ENCODE peak calls at places on chromosomes 4 and X, in six cellular contexts. Y is HCT116, S is HepG2, F is GM12878, A is K562, V is H1. E is an unnamed sample.

GRCh38 chr4:122798101-122798500 is 28.5 kb upstream of the FGF2 start:
- DNase-seq in Y (no peak), S (peak), F (no peak), A (peak), V (no peak), E (peak)

GRCh38 chrX:45077748-45078424 is 122.8 kb downstream of the DIPK2B start:
- DNase-seq in Y (no peak), S (no peak), F (peak), A (no peak), V (no peak), E (no peak)

GRCh38 chrX:8820910-8821527 is 19.8 kb upstream of the FAM9A start:
- DNase-seq in Y (no peak), S (no peak), F (no peak), A (no peak), V (peak), E (peak)

GRCh38 chr4:108906006-108906405 is 143.2 kb upstream of the ETNPPL start:
- DNase-seq in Y (no peak), S (no peak), F (no peak), A (no peak), V (no peak), E (no peak)

GRCh38 chrX:14064632-14065432 is 35.1 kb upstream of the GEMIN8 start:
- DNase-seq in Y (peak), S (no peak), F (no peak), A (peak), V (no peak), E (peak)

GRCh38 chr4:112836895-112837294 is 200.0 kb downstream of the LARP7 start:
- DNase-seq in Y (no peak), S (no peak), F (no peak), A (no peak), V (no peak), E (no peak)

GRCh38 chr4:169744601-169745000 is 13.1 kb downstream of the HPF1 start:
- DNase-seq in Y (no peak), S (no peak), F (no peak), A (no peak), V (no peak), E (no peak)

GRCh38 chrX:14362731-14363130 is 166.6 kb upstream of the GLRA2 start:
- DNase-seq in Y (no peak), S (no peak), F (no peak), A (no peak), V (no peak), E (no peak)

GRCh38 chr4:38565271-38566199 is 98.5 kb upstream of the KLF3 start:
- DNase-seq in Y (no peak), S (no peak), F (no peak), A (peak), V (no peak), E (peak)

GRCh38 chr4:169963998-169964397 is 62.2 kb downstream of the MFAP3L start:
- DNase-seq in Y (no peak), S (no peak), F (no peak), A (no peak), V (no peak), E (no peak)

GRCh38 chr4:183797445-183798248 is 107.5 kb upstream of the STOX2 start:
- DNase-seq in Y (no peak), S (no peak), F (no peak), A (no peak), V (no peak), E (no peak)

GRCh38 chr4:35565640-35566039 is 678.7 kb downstream of the ARAP2 start:
- DNase-seq in Y (no peak), S (no peak), F (no peak), A (no peak), V (no peak), E (no peak)

GRCh38 chr4:169361741-169362140 is 91.0 kb upstream of the SH3RF1 start:
- DNase-seq in Y (no peak), S (no peak), F (no peak), A (no peak), V (no peak), E (no peak)

GRCh38 chrX:74781507-74782034 is 143.7 kb downstream of the NEXMIF start:
- DNase-seq in Y (no peak), S (no peak), F (peak), A (no peak), V (no peak), E (no peak)

GRCh38 chr4:3196670-3197359 is 52.1 kb upstream of the MSANTD1 start:
- DNase-seq in Y (no peak), S (no peak), F (no peak), A (no peak), V (no peak), E (no peak)

GRCh38 chrX:74465424-74465823 is 44.1 kb downstream of the SLC16A2 start:
- DNase-seq in Y (no peak), S (no peak), F (no peak), A (no peak), V (no peak), E (peak)

DNA sequence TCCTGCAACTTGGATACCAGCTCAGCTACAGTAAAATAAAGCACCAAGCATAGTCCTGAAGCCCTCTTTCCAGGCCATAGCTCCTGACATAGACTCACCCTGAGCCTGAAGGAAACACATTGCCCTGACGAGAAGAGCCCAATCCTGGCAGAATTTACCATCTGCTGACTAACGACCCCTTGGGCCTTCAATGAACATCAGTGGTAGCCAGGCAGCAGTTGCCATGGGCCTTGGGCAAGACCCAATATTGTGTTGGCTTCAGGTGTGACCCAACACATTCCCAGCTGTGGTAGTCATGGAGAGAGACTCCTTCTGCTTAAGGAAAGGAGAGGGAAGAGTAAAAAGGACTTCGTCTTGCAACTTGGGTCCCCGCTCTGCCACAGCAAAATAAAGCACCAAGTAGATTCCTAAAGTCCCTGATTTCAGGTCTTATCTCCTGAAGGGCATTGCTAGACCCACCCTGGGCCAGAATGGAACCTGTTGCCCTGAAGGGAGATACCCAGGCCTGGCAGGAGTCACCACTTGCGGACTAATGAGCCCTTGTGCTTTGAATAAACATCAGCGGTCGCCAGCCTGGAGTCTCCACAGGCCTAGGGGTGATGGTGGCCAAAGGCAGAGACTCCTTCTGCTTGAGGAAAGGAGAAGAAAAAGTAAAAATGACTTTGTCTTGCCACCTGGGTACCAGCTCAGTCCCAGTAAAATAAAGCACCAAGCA is 902.6 kb downstream of the C4orf33 start:
- DNase-seq in Y (no peak), S (no peak), F (no peak), A (no peak), V (no peak), E (no peak)
- TF ChIP-seq CEBPB in Y (no peak), S (no peak), F (no peak), A (no peak), V (no peak), E (no peak)

GRCh38 chrX:106611682-106612402 is at the start of gene RADX:
- DNase-seq in Y (peak), S (peak), F (peak), A (peak), V (peak), E (peak)
- H3K9ac ChIP-seq in Y (peak), S (peak), F (peak), A (no peak), V (peak), E (peak)

GRCh38 chr4:162836773-162837172 is 329.9 kb downstream of the NAF1 start:
- DNase-seq in Y (no peak), S (no peak), F (no peak), A (no peak), V (no peak), E (no peak)
- TF ChIP-seq CEBPB in Y (no peak), S (no peak), F (no peak), A (no peak), V (no peak), E (no peak)

GRCh38 chr4:20512053-20512810 is 188.0 kb upstream of the PACRGL start:
- DNase-seq in Y (no peak), S (no peak), F (no peak), A (peak), V (no peak), E (no peak)
- H3K9ac ChIP-seq in Y (no peak), S (no peak), F (no peak), A (no peak), V (no peak), E (no peak)

DNA sequence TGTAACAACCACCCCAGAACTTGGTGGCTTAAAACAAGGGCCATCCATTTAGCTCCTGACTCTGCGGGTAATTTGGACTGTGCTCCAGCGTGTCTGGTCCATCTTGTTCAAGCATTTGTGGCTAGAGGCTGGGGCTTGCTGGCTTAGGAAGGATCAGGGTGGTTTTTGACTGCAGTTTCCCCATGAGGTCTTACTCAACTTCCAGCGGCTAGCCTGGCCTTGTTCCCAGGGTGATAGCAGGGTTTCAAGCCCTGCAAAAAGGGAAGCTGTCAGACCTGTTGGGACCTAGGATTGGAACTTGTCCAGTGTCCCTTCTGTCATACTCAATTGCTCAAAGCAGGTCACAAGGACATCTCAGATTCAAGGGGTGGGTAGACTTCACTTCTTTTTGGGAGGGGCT is 205.9 kb downstream of the STIM2 start:
- DNase-seq in Y (no peak), S (no peak), F (no peak), A (no peak), V (no peak), E (no peak)
- TF ChIP-seq CEBPB in Y (no peak), S (no peak), F (no peak), A (no peak), V (no peak), E (no peak)

GRCh38 chr4:5472166-5472565 is 236.2 kb downstream of the EVC2 start:
- DNase-seq in Y (no peak), S (no peak), F (no peak), A (no peak), V (no peak), E (no peak)
- H3K9ac ChIP-seq in Y (no peak), S (no peak), F (no peak), A (no peak), V (no peak), E (no peak)

GRCh38 chrX:18828832-18829404 is 121.5 kb downstream of the PPEF1 start:
- DNase-seq in Y (no peak), S (peak), F (no peak), A (peak), V (no peak), E (no peak)

GRCh38 chrX:18833071-18833731 is 125.8 kb downstream of the PPEF1 start:
- DNase-seq in Y (no peak), S (no peak), F (no peak), A (no peak), V (no peak), E (peak)
- TF ChIP-seq CEBPB in Y (no peak), S (no peak), F (no peak), A (no peak), V (no peak), E (no peak)

GRCh38 chr4:43343298-43343697 is 450.8 kb downstream of the GRXCR1 start:
- DNase-seq in Y (no peak), S (no peak), F (no peak), A (no peak), V (no peak), E (no peak)

GRCh38 chr4:43337707-43338106 is 445.2 kb downstream of the GRXCR1 start:
- DNase-seq in Y (no peak), S (no peak), F (no peak), A (no peak), V (no peak), E (peak)

GRCh38 chr4:43339435-43339834 is 446.9 kb downstream of the GRXCR1 start:
- DNase-seq in Y (no peak), S (no peak), F (no peak), A (no peak), V (no peak), E (peak)
- H3K9ac ChIP-seq in Y (no peak), S (no peak), F (no peak), A (no peak), V (no peak), E (no peak)

GRCh38 chr4:141131738-141132688 is 1.3 kb downstream of the RNF150 start:
- DNase-seq in Y (no peak), S (no peak), F (no peak), A (no peak), V (no peak), E (peak)
- TF ChIP-seq CEBPB in Y (no peak), S (no peak), F (no peak), A (no peak), V (no peak), E (no peak)

E was measured in IMR-90.